ENCODE peak calls at places on chromosomes 1 and 21, in nine cellular contexts. E, M, F, H, T, L, O, U and D are unnamed samples.
A peak's percentile ranks its signal among the peaks of the same experiment; 100 is the strongest.

GRCh38 chr1:116759636-116760035 is 5.4 kb downstream of the CD2 start:
- DNase-seq in M (no peak), U (no peak), H (no peak), T (no peak), E (no peak), F (no peak), O (no peak), L (no peak), D (no peak)

GRCh38 chr1:168786476-168787330 is 57.7 kb upstream of the DPT start:
- DNase-seq in L (no peak), E (no peak), U (no peak), M (no peak), H (no peak), F (no peak), T (no peak), O (no peak), D (no peak)

GRCh38 chr1:206000641-206001339 is 2.4 kb downstream of the RAB7B start:
- DNase-seq in E (no peak), F (no peak), H (no peak), O (peak; percentile 43), L (no peak), U (no peak), M (peak; percentile 89), T (peak; percentile 49), D (peak; percentile 33)

GRCh38 chr1:244778356-244778755 is 57.1 kb upstream of the COX20 start:
- DNase-seq in F (no peak), T (peak; percentile 19), M (peak; percentile 87), H (peak; percentile 95), U (no peak), L (peak; percentile 70), O (peak; percentile 91), E (no peak), D (peak; percentile 72)

GRCh38 chr1:74392848-74393247 is 119.6 kb downstream of the LRRC53 start:
- DNase-seq in O (no peak), F (no peak), E (no peak), H (no peak), L (no peak), T (no peak), U (no peak), M (no peak), D (no peak)

GRCh38 chr1:69175078-69175477 is 392.6 kb upstream of the LRRC7 start:
- DNase-seq in L (no peak), U (no peak), F (no peak), H (peak; percentile 54), M (no peak), T (no peak), E (no peak), O (no peak), D (no peak)

GRCh38 chr1:77282866-77283539 is 1.2 kb downstream of the AK5 start:
- DNase-seq in M (peak; percentile 46), T (no peak), L (no peak), O (peak; percentile 5), H (no peak), U (peak; percentile 46), E (peak; percentile 57), F (no peak), D (peak; percentile 27)

GRCh38 chr1:27130798-27131197 is 24.1 kb downstream of the SLC9A1 start:
- DNase-seq in T (no peak), M (no peak), O (no peak), U (no peak), F (no peak), L (no peak), H (no peak), E (no peak), D (no peak)

GRCh38 chr1:220243947-220244346 is 28.3 kb downstream of the RAB3GAP2 start:
- DNase-seq in U (no peak), M (no peak), F (no peak), E (no peak), T (no peak), H (no peak), O (no peak), L (no peak), D (no peak)

GRCh38 chr1:64962447-64962846 is 3.9 kb downstream of the JAK1 start:
- DNase-seq in M (no peak), U (no peak), L (no peak), F (no peak), H (no peak), O (no peak), T (no peak), E (no peak), D (no peak)

GRCh38 chr1:208203127-208203847 is 40.9 kb downstream of the PLXNA2 start:
- DNase-seq in E (no peak), F (no peak), U (no peak), L (peak; percentile 58), T (no peak), O (peak; percentile 46), H (peak; percentile 98), M (peak; percentile 92), D (peak; percentile 58)

GRCh38 chr1:63615809-63616420 is 22.7 kb downstream of the PGM1 start:
- DNase-seq in L (peak; percentile 84), O (peak; percentile 75), E (peak; percentile 85), T (peak; percentile 58), F (peak; percentile 80), H (peak; percentile 94), U (peak; percentile 74), M (peak; percentile 64), D (peak; percentile 91)

GRCh38 chr1:185567006-185567405 is 167.2 kb upstream of the HMCN1 start:
- DNase-seq in L (no peak), O (peak; percentile 58), F (no peak), H (peak; percentile 44), T (peak; percentile 13), E (no peak), M (peak; percentile 82), U (no peak), D (peak; percentile 65)

GRCh38 chr1:1356796-1357401 is 1.5 kb downstream of the MXRA8 start:
- DNase-seq in M (peak; percentile 61), H (no peak), U (peak; percentile 68), L (no peak), O (no peak), F (no peak), E (no peak), T (no peak), D (peak; percentile 55)
- H3K9ac ChIP-seq in M (peak overlapping the region; percentile 96), H (no peak overlapping the region), U (no peak overlapping the region), L (peak overlapping the region; percentile 92), O (peak overlapping the region; percentile 92), F (peak overlapping the region; percentile 60), E (peak overlapping the region; percentile 80), T (no peak overlapping the region), D (peak overlapping the region; percentile 100)

DNA sequence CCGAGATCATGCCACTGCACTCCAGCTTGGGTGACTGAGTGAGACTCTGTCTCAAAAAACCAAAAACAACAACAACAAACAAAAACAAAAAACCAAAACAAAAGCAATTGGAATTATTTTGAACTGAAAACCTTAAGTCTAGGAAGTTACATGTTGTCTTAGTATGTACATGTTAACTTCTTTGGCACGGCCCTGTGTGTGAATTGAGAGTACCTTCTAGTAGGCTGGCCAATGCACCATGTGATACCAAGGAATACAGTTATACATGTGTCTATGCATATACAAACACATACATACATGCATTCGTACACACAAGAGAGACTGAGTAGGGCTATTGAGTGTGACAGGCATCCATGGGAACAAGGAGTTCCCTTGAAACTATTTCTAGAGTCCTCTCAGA is 18.6 kb downstream of the TPTE start:
- DNase-seq in U (no peak), H (no peak), O (no peak), E (no peak), L (no peak), M (no peak), F (no peak), T (no peak), D (no peak)
- H3K9me3 ChIP-seq in U (peaks cover 77% of the 10 kb centered on the region), H (peaks cover 34% of the 10 kb centered on the region), O (peaks cover 32% of the 10 kb centered on the region), E (no peaks in the 10 kb centered on the region), L (no peaks in the 10 kb centered on the region), M (peaks cover 9% of the 10 kb centered on the region), F (no peaks in the 10 kb centered on the region), T (peaks cover 43% of the 10 kb centered on the region), D (no peaks in the 10 kb centered on the region)

DNA sequence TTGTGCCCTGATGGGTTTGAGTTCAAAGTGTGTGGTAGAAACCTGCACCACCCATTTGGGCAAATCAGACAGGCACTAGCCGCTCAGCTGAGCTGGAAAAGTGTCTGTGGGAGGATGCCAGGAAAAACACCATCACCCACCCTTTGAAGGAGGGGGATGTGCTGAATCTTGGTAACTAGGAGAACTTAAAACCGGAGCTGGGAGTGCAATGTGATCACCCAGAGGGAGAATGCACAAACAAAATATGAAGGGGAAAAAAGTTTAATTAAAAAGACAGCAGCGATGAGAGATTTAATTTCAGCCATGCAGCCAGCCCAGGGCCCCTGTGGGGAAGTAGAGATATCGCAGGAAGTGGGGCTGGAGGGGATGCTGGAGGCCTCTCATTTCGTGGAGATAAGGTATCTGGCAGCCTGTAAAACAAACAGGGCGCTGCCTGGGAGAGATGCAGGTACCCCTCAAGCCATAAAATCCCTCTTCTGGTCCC is 86.8 kb upstream of the BCAR3 start:
- DNase-seq in H (no peak), U (no peak), F (no peak), M (no peak), L (no peak), E (no peak), T (no peak), O (no peak), D (no peak)
- H3K9ac ChIP-seq in H (no peak overlapping the region), U (no peak overlapping the region), F (no peak overlapping the region), M (no peak overlapping the region), L (no peak overlapping the region), E (peak overlapping the region; percentile 7), T (no peak overlapping the region), O (no peak overlapping the region), D (peak overlapping the region; percentile 79)

GRCh38 chr1:108719654-108720435 is 7.1 kb downstream of the FNDC7 start:
- DNase-seq in O (peak; percentile 90), L (peak; percentile 78), H (peak; percentile 89), T (peak; percentile 65), F (no peak), E (no peak), M (peak; percentile 97), U (no peak), D (peak; percentile 81)

GRCh38 chr1:108715932-108716331 is 3.2 kb downstream of the FNDC7 start:
- DNase-seq in M (no peak), L (no peak), O (no peak), T (no peak), F (no peak), H (no peak), E (no peak), U (no peak), D (no peak)

GRCh38 chr1:108719253-108719652 is 6.5 kb downstream of the FNDC7 start:
- DNase-seq in L (no peak), H (no peak), U (no peak), M (peak; percentile 28), T (no peak), O (peak; percentile 12), E (no peak), F (no peak), D (no peak)

GRCh38 chr1:108717774-108718316 is 5.1 kb downstream of the FNDC7 start:
- DNase-seq in F (no peak), H (no peak), E (no peak), M (no peak), L (no peak), O (no peak), T (no peak), U (no peak), D (no peak)

DNA sequence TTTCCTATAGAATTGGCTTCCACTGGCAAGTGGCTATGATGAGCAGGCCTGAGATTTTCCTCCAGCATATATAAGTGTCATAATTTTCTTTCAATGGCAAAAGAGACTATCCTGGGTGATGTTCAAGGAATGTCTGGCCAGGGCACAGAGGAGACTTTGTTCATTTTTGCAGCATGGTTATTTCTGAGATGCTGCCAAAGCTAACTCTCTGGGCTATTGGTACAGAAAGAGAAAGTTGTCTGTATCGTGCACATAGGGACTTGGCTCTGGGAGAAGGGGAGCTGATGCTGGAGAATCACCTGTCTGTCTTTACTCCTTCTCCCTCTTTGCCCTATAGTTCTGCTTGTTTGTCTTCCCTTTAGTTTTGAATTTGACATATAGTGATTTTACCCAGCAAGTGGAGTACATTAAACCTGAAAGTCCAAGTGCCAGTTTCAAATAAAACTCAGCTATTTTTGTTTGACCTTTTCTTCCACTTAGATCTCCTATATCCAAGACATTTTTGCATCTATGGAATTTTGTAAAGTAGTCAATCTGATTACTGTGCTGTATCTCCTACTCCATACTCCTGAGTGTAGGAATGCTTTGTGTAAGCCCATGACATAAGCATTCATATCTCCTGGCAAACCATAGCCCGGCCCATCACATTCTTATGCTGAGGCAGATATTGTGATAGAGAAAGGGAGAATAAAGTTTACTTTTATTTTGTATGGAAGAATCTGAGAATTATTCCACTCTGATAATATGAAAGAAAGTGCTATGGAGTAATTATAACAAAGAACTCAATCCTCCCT is 3.9 kb downstream of the FNDC7 start:
- DNase-seq in U (no peak), L (no peak), H (no peak), M (no peak), E (no peak), O (peak; percentile 60), F (no peak), T (no peak), D (no peak)
- H3K9me3 ChIP-seq in U (no peaks in the 10 kb centered on the region), L (no peaks in the 10 kb centered on the region), H (no peaks in the 10 kb centered on the region), M (no peaks in the 10 kb centered on the region), E (no peaks in the 10 kb centered on the region), O (no peaks in the 10 kb centered on the region), F (no peaks in the 10 kb centered on the region), T (no peaks in the 10 kb centered on the region), D (no peaks in the 10 kb centered on the region)